ENCODE peak calls at places on chromosomes 5 and 9, in five cellular contexts. G is endodermal cell, A is right lobe of liver, X is aorta, Y is PC-3. Z is an unnamed sample.

GRCh38 chr5:1755321-1755949 is 44.2 kb downstream of the MRPL36 start:
- DNase-seq in A (peak; percentile 14), Y (no peak), G (peak; percentile 39), X (peak; percentile 37), Z (no peak)

GRCh38 chr5:81856948-81857928 is 106.3 kb upstream of the SSBP2 start:
- DNase-seq in Y (peak; percentile 57), G (peak; percentile 80), X (peak; percentile 81), A (peak; percentile 74), Z (peak; percentile 52)

GRCh38 chr5:18220631-18221030 is 586.4 kb downstream of the TAF11L14 start:
- DNase-seq in X (no peak), Y (peak; percentile 95), A (no peak), G (no peak), Z (no peak)

GRCh38 chr5:151646334-151646733 is 40.4 kb downstream of the SPARC start:
- DNase-seq in A (no peak), G (no peak), X (no peak), Y (peak; percentile 35), Z (no peak)

GRCh38 chr5:160937570-160937969 is 85.6 kb upstream of the ATP10B start:
- DNase-seq in G (no peak), Y (no peak), X (no peak), A (no peak), Z (no peak)

GRCh38 chr5:68544656-68545565 is 329.4 kb downstream of the PIK3R1 start:
- DNase-seq in Y (peak; percentile 53), G (no peak), X (no peak), A (no peak), Z (no peak)

GRCh38 chr9:79489241-79490000 is 82.3 kb upstream of the TLE4 start:
- DNase-seq in G (no peak), X (no peak), Y (peak; percentile 86), A (no peak), Z (peak; percentile 4)

GRCh38 chr9:36501727-36502126 is 71.0 kb upstream of the MELK start:
- DNase-seq in Y (no peak), X (no peak), G (no peak), A (peak; percentile 55), Z (no peak)

GRCh38 chr5:170070556-170071412 is 34.9 kb upstream of the FOXI1 start:
- DNase-seq in G (peak; percentile 89), Y (peak; percentile 30), X (no peak), A (peak; percentile 45), Z (peak; percentile 88)

GRCh38 chr9:132647355-132647754 is 22.4 kb downstream of the DDX31 start:
- DNase-seq in G (no peak), Y (peak; percentile 91), X (no peak), A (no peak), Z (no peak)

GRCh38 chr5:147767048-147767447 is 15.5 kb downstream of the JAKMIP2 start:
- DNase-seq in Y (no peak), A (no peak), X (no peak), G (no peak), Z (no peak)

GRCh38 chr9:98147582-98147981 is 28.6 kb upstream of the TRIM14 start:
- DNase-seq in X (no peak), G (no peak), Y (no peak), A (no peak), Z (no peak)

GRCh38 chr5:94157704-94158608 is 416.6 kb upstream of the POU5F2 start:
- DNase-seq in X (no peak), A (no peak), Y (no peak), G (no peak), Z (no peak)

GRCh38 chr5:16880547-16880946 is 55.5 kb downstream of the MYO10 start:
- DNase-seq in G (no peak), A (no peak), Y (no peak), X (no peak), Z (no peak)

GRCh38 chr9:7439355-7439978 is 360.1 kb downstream of the DMAC1 start:
- DNase-seq in X (no peak), A (no peak), G (no peak), Y (peak; percentile 1), Z (no peak)

GRCh38 chr5:178280631-178281030 is 48.0 kb upstream of the PHYKPL start:
- DNase-seq in X (peak; percentile 53), A (no peak), Y (no peak), G (no peak), Z (no peak)

GRCh38 chr5:119750887-119751733 is 121.8 kb downstream of the FAM170A start:
- DNase-seq in G (no peak), Y (no peak), A (no peak), X (no peak), Z (no peak)

GRCh38 chr5:180090769-180091546 is 19.4 kb upstream of the RNF130 start:
- DNase-seq in X (no peak), Y (peak; percentile 54), G (peak; percentile 92), A (peak; percentile 81), Z (peak; percentile 78)

GRCh38 chr5:35853652-35854051 is 3.0 kb upstream of the IL7R start:
- DNase-seq in Y (no peak), A (no peak), X (no peak), G (no peak), Z (no peak)

GRCh38 chr5:177469061-177469628 is 4.3 kb downstream of the DBN1 start:
- DNase-seq in G (peak; percentile 91), Y (no peak), A (no peak), X (peak; percentile 83), Z (peak; percentile 65)

GRCh38 chr5:133469846-133470245 is 142.5 kb downstream of the FSTL4 start:
- DNase-seq in A (no peak), X (no peak), Y (no peak), G (no peak), Z (no peak)
- H3K4me1 ChIP-seq in A (no peaks in the 10 kb centered on the region), X (no peaks in the 10 kb centered on the region), Y (no peaks in the 10 kb centered on the region), G (no peaks in the 10 kb centered on the region), Z (peaks cover 7% of the 10 kb centered on the region)

GRCh38 chr5:150457562-150458240 is 8.2 kb upstream of the RPS14 start:
- DNase-seq in A (no peak), G (no peak), Y (no peak), X (no peak), Z (no peak)
- H3K27ac ChIP-seq in A (no peak overlapping the region), G (no peak overlapping the region), Y (no peak overlapping the region), X (no peak overlapping the region), Z (no peak overlapping the region)

DNA sequence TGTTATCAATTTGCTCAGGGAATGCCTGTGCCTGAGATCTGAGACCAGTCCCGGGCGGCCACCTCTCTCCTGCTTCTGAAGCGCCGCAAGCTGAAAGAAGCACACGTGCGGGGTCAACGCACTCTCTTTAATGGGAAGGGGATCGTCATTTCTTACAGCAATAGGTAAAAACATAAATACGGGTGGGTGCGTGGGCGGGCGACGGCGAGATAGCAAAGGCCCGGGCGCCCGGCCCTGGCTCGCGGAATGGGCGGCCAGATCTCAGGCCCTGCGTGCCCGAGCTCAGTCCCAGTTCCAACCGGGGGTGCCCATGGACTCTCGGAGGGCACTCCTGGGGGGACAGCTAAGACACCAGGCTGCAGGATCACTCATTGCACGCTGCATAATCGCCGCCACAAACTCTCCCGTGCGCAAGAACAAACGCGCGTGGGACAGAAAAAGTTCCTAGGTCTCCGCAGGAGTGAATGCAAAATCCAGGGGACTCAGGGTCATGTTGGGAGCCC is 3.0 kb downstream of the NKX2-5 start:
- DNase-seq in X (no peak), G (no peak), A (no peak), Y (no peak), Z (peak; percentile 38)
- H3K4me1 ChIP-seq in X (no peaks in the 10 kb centered on the region), G (peaks cover 7% of the 10 kb centered on the region), A (no peaks in the 10 kb centered on the region), Y (no peaks in the 10 kb centered on the region), Z (peaks cover 26% of the 10 kb centered on the region)

DNA sequence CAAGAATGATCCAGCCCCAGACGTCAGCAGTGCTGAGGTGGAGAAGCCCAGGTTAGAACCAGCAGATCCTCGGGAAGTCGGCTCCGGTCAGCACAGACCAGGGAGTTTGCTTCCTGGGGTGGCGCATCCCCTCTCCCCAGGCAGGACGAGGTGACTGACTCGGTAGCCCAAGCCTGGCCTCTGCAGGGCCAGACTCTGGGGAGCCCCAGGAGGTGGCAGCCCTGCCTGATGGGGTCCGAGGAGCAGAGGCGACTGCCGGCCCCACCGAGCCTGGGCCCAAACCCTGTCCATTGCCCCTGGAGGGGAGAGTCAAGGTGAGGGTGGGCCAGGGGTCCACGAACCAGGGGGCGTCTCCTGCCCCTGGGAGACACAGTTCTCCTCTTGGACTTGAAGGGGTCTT is 52.9 kb upstream of the SARDH start:
- DNase-seq in G (no peak), X (no peak), Y (no peak), A (no peak), Z (no peak)
- H3K27ac ChIP-seq in G (no peak overlapping the region), X (no peak overlapping the region), Y (no peak overlapping the region), A (no peak overlapping the region), Z (no peak overlapping the region)

DNA sequence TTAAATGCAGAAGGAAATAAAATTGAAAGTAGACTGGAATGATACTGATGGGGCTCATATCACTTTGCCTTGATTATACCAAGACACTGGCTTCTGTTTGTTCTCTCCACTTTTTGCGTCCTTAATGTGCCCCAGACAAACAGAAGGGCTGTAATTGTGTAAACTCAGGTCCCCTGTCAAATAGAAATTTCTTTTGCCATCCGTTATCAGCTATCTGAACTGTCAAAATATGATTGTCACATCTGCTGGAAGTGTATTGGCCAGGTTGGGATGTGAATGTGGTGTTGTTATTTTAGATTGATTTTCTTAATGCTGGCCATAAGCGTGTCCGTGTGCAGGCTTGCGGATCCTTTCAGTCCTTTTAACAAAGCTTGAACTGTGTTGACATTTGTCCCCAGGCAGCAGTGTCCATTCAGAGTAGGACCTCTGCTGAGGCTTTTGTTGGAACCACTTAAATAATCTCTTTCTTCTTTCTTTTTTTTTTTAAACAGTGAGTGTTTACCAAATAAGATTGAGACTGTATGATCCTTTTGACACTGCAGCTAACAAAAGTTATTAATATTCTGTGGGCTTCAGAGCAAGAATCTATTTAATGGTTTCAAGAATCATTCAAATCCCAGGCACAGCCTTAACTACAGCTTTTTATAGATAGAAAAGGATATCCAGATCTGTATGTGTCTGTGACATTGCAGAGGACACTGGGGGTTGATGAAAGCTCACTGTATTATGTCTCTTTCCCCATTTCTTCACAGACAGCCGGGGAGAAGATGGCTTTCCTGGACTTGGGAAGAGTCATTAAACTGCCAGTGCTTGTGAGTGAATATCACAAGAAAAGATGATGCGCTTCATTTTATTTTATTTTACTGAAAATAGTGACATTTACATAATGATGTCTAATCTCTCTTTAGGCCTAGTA is 171.7 kb downstream of the ZNF608 start:
- DNase-seq in X (no peak), Y (no peak), A (no peak), G (no peak), Z (peak; percentile 70)
- H3K4me1 ChIP-seq in X (no peaks in the 10 kb centered on the region), Y (no peaks in the 10 kb centered on the region), A (no peaks in the 10 kb centered on the region), G (peaks cover 10% of the 10 kb centered on the region), Z (peaks cover 61% of the 10 kb centered on the region)

GRCh38 chr5:142792012-142792864 is 22.1 kb downstream of the ARHGAP26 start:
- DNase-seq in A (no peak), Y (no peak), X (no peak), G (no peak), Z (no peak)
- H3K27ac ChIP-seq in A (no peak overlapping the region), Y (no peak overlapping the region), X (no peak overlapping the region), G (no peak overlapping the region), Z (no peak overlapping the region)

DNA sequence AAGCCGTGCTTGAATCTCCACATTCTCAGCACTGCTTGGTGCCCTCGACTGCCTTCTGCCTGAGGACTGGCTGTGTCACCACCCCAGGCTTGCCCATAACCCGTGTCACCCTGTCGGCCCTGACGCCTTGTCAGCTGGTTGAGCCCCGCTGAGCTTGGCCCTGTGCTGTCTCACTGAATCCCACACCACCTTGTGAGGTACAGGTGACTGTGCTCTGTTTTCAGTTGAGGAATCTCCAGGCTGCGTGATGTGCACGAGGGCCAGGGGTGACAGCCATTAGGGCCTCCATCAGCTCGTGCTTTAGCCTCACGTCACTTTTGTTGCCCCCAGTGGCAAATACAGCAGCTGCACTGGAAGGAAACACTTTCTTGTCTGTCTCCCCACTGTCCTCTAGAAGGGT is 90.7 kb downstream of the CACNA1B start:
- DNase-seq in X (peak; percentile 62), A (peak; percentile 27), G (peak; percentile 65), Y (no peak), Z (peak; percentile 46)
- H3K4me1 ChIP-seq in X (no peaks in the 10 kb centered on the region), A (no peaks in the 10 kb centered on the region), G (no peaks in the 10 kb centered on the region), Y (no peaks in the 10 kb centered on the region), Z (no peaks in the 10 kb centered on the region)

Z was measured in neural progenitor cell.